ENCODE peak calls at places on chromosomes 4 and X, in four cellular contexts. One of them, this sample, is unnamed. For H3K4me1, the result is how much of the 10 kb centered on the place peaks cover.

GRCh38 chr4:76365636-76366035 is 55.3 kb downstream of the CCDC158 start:
- DNase-seq in body of pancreas: no peak
- DNase-seq in testis: no peak
- DNase-seq in stomach: no peak
- DNase-seq in this sample: no peak

GRCh38 chr4:80286451-80286850 is 20.0 kb downstream of the FGF5 start:
- DNase-seq in body of pancreas: no peak
- DNase-seq in testis: no peak
- DNase-seq in stomach: no peak
- DNase-seq in this sample: no peak

GRCh38 chr4:26032572-26033320 is 118.7 kb downstream of the SMIM20 start:
- DNase-seq in body of pancreas: peak
- DNase-seq in testis: peak
- DNase-seq in stomach: no peak
- DNase-seq in this sample: peak

GRCh38 chrX:115192244-115192700 is 3.1 kb downstream of the RBMXL3 start:
- DNase-seq in body of pancreas: no peak
- DNase-seq in testis: no peak
- DNase-seq in stomach: no peak
- DNase-seq in this sample: no peak

GRCh38 chr4:111136438-111136837 is 513.6 kb upstream of the PITX2 start:
- DNase-seq in body of pancreas: no peak
- DNase-seq in testis: peak
- DNase-seq in stomach: no peak
- DNase-seq in this sample: no peak

GRCh38 chr4:187478292-187479205 is 517.0 kb upstream of the ZFP42 start:
- DNase-seq in body of pancreas: no peak
- DNase-seq in testis: no peak
- DNase-seq in stomach: no peak
- DNase-seq in this sample: no peak

GRCh38 chr4:148044889-148045352 is 313.0 kb downstream of the ARHGAP10 start:
- DNase-seq in body of pancreas: no peak
- DNase-seq in testis: no peak
- DNase-seq in stomach: no peak
- DNase-seq in this sample: no peak

GRCh38 chrX:66731398-66731797 is 92.5 kb upstream of the EDA2R start:
- DNase-seq in body of pancreas: no peak
- DNase-seq in testis: no peak
- DNase-seq in stomach: no peak
- DNase-seq in this sample: no peak

GRCh38 chr4:144174401-144175067 is 34.0 kb upstream of the GYPA start:
- DNase-seq in body of pancreas: peak
- DNase-seq in testis: no peak
- DNase-seq in stomach: no peak
- DNase-seq in this sample: no peak

GRCh38 chr4:42152507-42153504 is at the start of gene BEND4:
- DNase-seq in body of pancreas: no peak
- DNase-seq in testis: peak
- DNase-seq in stomach: no peak
- DNase-seq in this sample: no peak

GRCh38 chr4:76896731-76897521 is 1.0 kb downstream of the SOWAHB start:
- DNase-seq in body of pancreas: peak
- DNase-seq in testis: peak
- DNase-seq in stomach: peak
- DNase-seq in this sample: no peak

GRCh38 chr4:12421364-12421763 is 992.7 kb upstream of the HS3ST1 start:
- DNase-seq in body of pancreas: no peak
- DNase-seq in testis: no peak
- DNase-seq in stomach: no peak
- DNase-seq in this sample: no peak

GRCh38 chrX:150362599-150363481 is at the start of gene MAMLD1:
- DNase-seq in body of pancreas: peak
- DNase-seq in testis: peak
- DNase-seq in stomach: peak
- DNase-seq in this sample: peak

GRCh38 chr4:121651597-121651996 is 45.2 kb downstream of the ANXA5 start:
- DNase-seq in body of pancreas: no peak
- DNase-seq in testis: no peak
- DNase-seq in stomach: no peak
- DNase-seq in this sample: no peak

GRCh38 chr4:26583865-26584652 is at the start of gene TBC1D19:
- DNase-seq in body of pancreas: peak
- DNase-seq in testis: peak
- DNase-seq in stomach: peak
- DNase-seq in this sample: peak

GRCh38 chr4:129641179-129641578 is 545.2 kb downstream of the C4orf33 start:
- DNase-seq in body of pancreas: peak
- DNase-seq in testis: peak
- DNase-seq in stomach: peak
- DNase-seq in this sample: peak

GRCh38 chr4:128782076-128782715 is 27.3 kb upstream of the JADE1 start:
- DNase-seq in body of pancreas: peak
- DNase-seq in testis: no peak
- DNase-seq in stomach: peak
- DNase-seq in this sample: peak

GRCh38 chr4:8376361-8377102 is 64.0 kb downstream of the ACOX3 start:
- DNase-seq in body of pancreas: no peak
- DNase-seq in testis: no peak
- DNase-seq in stomach: no peak
- DNase-seq in this sample: no peak

GRCh38 chrX:143082537-143082936 is 56.8 kb downstream of the SPANXN4 start:
- DNase-seq in body of pancreas: no peak
- DNase-seq in testis: no peak
- DNase-seq in stomach: no peak
- DNase-seq in this sample: no peak

GRCh38 chr4:38867478-38868054 is at the start of gene FAM114A1:
- DNase-seq in body of pancreas: peak
- DNase-seq in testis: peak
- DNase-seq in stomach: peak
- DNase-seq in this sample: peak

GRCh38 chr4:24930136-24930535 is 17.3 kb upstream of the CCDC149 start:
- DNase-seq in body of pancreas: no peak
- DNase-seq in testis: no peak
- DNase-seq in stomach: no peak
- DNase-seq in this sample: no peak

GRCh38 chr4:24923550-24923949 is 10.7 kb upstream of the CCDC149 start:
- DNase-seq in body of pancreas: no peak
- DNase-seq in testis: no peak
- DNase-seq in stomach: no peak
- DNase-seq in this sample: no peak

GRCh38 chr4:24924309-24924781 is 11.5 kb upstream of the CCDC149 start:
- DNase-seq in body of pancreas: peak
- DNase-seq in testis: no peak
- DNase-seq in stomach: no peak
- DNase-seq in this sample: no peak

GRCh38 chr4:24928708-24929107 is 15.9 kb upstream of the CCDC149 start:
- DNase-seq in body of pancreas: no peak
- DNase-seq in testis: no peak
- DNase-seq in stomach: no peak
- DNase-seq in this sample: no peak

DNA sequence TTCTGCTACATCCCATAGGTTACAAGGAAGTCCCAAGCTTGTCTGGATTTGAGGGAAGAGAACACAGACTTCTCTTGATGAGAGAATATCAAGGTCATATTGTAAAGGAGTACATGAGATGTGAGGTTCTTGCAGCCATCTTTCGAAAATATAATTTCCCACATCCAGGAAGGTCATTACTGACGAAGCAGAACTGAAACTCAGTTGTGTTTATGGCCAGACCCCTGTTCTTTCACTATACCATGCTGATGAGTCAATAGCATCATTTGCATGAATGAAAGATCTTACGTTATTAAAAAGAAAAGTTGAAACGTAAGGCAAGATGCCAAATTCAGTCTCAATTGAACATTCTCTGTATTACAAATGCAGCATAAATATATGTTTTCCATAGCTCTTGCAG is 14.2 kb upstream of the CCDC149 start:
- DNase-seq in body of pancreas: no peak
- DNase-seq in testis: no peak
- DNase-seq in stomach: no peak
- DNase-seq in this sample: no peak
- H3K27ac ChIP-seq in body of pancreas: no peak
- H3K27ac ChIP-seq in testis: no peak
- H3K27ac ChIP-seq in stomach: no peak
- H3K27ac ChIP-seq in this sample: no peak

GRCh38 chr4:103098331-103098730 is 1.3 kb downstream of the BDH2 start:
- DNase-seq in body of pancreas: no peak
- DNase-seq in testis: no peak
- DNase-seq in stomach: no peak
- DNase-seq in this sample: no peak

GRCh38 chr4:103100691-103101090 is 1.1 kb upstream of the BDH2 start:
- DNase-seq in body of pancreas: no peak
- DNase-seq in testis: no peak
- DNase-seq in stomach: no peak
- DNase-seq in this sample: no peak

GRCh38 chr4:103097112-103097511 is 2.5 kb downstream of the BDH2 start:
- DNase-seq in body of pancreas: no peak
- DNase-seq in testis: no peak
- DNase-seq in stomach: no peak
- DNase-seq in this sample: no peak

GRCh38 chr4:103098746-103099421 is 750 bp downstream of the BDH2 start:
- DNase-seq in body of pancreas: no peak
- DNase-seq in testis: no peak
- DNase-seq in stomach: no peak
- DNase-seq in this sample: no peak

GRCh38 chr4:103099691-103100392 is at the start of gene BDH2:
- DNase-seq in body of pancreas: peak
- DNase-seq in testis: peak
- DNase-seq in stomach: peak
- DNase-seq in this sample: peak
- TF ChIP-seq POLR2A in body of pancreas: peak
- TF ChIP-seq POLR2A in testis: no peak
- TF ChIP-seq POLR2A in stomach: no peak
- TF ChIP-seq POLR2A in this sample: peak

GRCh38 chr4:152112116-152112515 is 351.3 kb upstream of the GATB start:
- DNase-seq in body of pancreas: no peak
- DNase-seq in testis: no peak
- DNase-seq in stomach: no peak
- DNase-seq in this sample: no peak

GRCh38 chr4:152112887-152113286 is 352.1 kb upstream of the GATB start:
- DNase-seq in body of pancreas: no peak
- DNase-seq in testis: no peak
- DNase-seq in stomach: no peak
- DNase-seq in this sample: no peak

GRCh38 chr4:152109585-152110509 is 349.0 kb upstream of the GATB start:
- DNase-seq in body of pancreas: no peak
- DNase-seq in testis: no peak
- DNase-seq in stomach: no peak
- DNase-seq in this sample: peak

GRCh38 chr4:152107736-152108500 is 347.1 kb upstream of the GATB start:
- DNase-seq in body of pancreas: no peak
- DNase-seq in testis: no peak
- DNase-seq in stomach: no peak
- DNase-seq in this sample: no peak

GRCh38 chr4:152110780-152111179 is 350.0 kb upstream of the GATB start:
- DNase-seq in body of pancreas: no peak
- DNase-seq in testis: no peak
- DNase-seq in stomach: no peak
- DNase-seq in this sample: no peak
- H3K4me1 ChIP-seq in body of pancreas: under half
- H3K4me1 ChIP-seq in testis: under half
- H3K4me1 ChIP-seq in stomach: under half
- H3K4me1 ChIP-seq in this sample: under half

DNA sequence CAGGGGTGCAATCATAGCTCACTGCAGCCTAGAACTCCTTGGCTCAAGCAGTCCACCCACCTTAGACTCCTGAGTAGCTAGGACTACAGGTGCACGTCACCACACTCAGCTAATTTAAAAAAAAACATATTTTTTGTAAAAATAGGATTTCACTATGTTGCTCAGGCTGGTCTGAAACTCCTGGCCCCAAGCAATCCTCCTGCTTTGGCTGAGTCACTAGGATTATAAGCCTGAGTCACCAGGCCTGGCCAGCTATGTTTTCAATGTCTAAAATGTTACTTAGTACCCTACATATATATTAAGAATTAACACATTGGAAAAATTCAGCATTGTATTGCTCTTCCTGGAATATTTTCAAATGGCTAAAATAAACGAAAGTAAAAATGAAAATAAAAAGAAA is 37.5 kb downstream of the PNPLA4 start:
- DNase-seq in body of pancreas: no peak
- DNase-seq in testis: no peak
- DNase-seq in stomach: no peak
- DNase-seq in this sample: no peak
- H3K27ac ChIP-seq in body of pancreas: no peak
- H3K27ac ChIP-seq in testis: no peak
- H3K27ac ChIP-seq in stomach: no peak
- H3K27ac ChIP-seq in this sample: no peak